ENCODE peak calls at places on chromosomes 12 and 14, in nine cellular contexts. N is HepG2; C is tibial artery; W is CD8-positive, alpha-beta T cell; V is ovary; U is body of pancreas; A is keratinocyte; T is H1; G is mammary epithelial cell. B is an unnamed sample.

GRCh38 chr14:58073516-58073915 is 78.5 kb downstream of the ARMH4 start:
- DNase-seq in A (no peak), U (no peak), N (no peak), V (no peak), W (no peak), G (peak; percentile 37), C (no peak), T (no peak), B (no peak)

GRCh38 chr12:98551787-98552186 is 36.4 kb downstream of the TMPO start:
- DNase-seq in N (no peak), C (no peak), G (no peak), V (no peak), T (no peak), U (no peak), W (no peak), A (no peak), B (no peak)

GRCh38 chr12:88237954-88238353 is 95.8 kb downstream of the TMTC3 start:
- DNase-seq in V (no peak), C (no peak), N (no peak), A (peak; percentile 62), W (no peak), G (peak; percentile 82), T (no peak), U (no peak), B (no peak)

GRCh38 chr12:7175493-7175892 is 14.0 kb upstream of the PEX5 start:
- DNase-seq in W (no peak), T (no peak), C (no peak), N (no peak), U (no peak), G (peak; percentile 41), A (no peak), V (no peak), B (no peak)

GRCh38 chr12:92603741-92604432 is 98.9 kb upstream of the PLEKHG7 start:
- DNase-seq in N (no peak), C (no peak), W (no peak), V (no peak), A (no peak), T (no peak), G (peak; percentile 75), U (no peak), B (no peak)

GRCh38 chr14:96455588-96455987 is 46.6 kb upstream of the PAPOLA start:
- DNase-seq in C (no peak), U (no peak), T (no peak), G (peak; percentile 63), V (no peak), W (no peak), N (no peak), A (no peak), B (no peak)

GRCh38 chr12:84822541-84822940 is 90.1 kb downstream of the SLC6A15 start:
- DNase-seq in W (no peak), N (no peak), C (no peak), G (no peak), U (no peak), V (no peak), A (no peak), T (no peak), B (peak; percentile 58)

GRCh38 chr12:90013409-90013808 is 304.8 kb upstream of the ATP2B1 start:
- DNase-seq in U (no peak), G (no peak), T (no peak), C (no peak), N (no peak), A (no peak), W (no peak), V (no peak), B (no peak)

GRCh38 chr12:8662592-8662991 is at the start of gene MFAP5:
- DNase-seq in T (no peak), U (no peak), W (no peak), C (no peak), G (no peak), N (no peak), V (no peak), A (no peak), B (peak; percentile 85)

GRCh38 chr14:81834308-81834707 is 300.7 kb upstream of the SEL1L start:
- DNase-seq in U (no peak), V (no peak), C (no peak), G (no peak), N (no peak), W (no peak), T (no peak), A (no peak), B (no peak)

DNA sequence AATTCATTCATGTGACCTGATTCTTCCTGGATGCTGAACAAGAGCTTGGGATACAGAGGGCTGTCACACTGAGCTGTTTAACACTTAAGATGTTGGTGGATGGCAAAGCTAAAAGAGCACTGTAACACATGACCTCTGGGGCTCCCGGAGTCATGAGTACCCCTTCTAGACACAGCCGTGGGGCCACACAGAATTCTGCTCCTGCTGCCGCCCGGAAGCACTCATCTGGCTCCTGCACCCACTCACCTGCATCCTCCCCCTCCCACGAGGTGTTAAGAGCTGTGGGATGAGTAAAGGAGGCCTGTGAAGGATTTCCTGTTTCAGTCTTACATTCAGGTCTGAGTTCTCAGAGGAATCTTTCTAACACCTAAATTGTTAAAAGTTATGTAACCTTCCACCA is 78.0 kb upstream of the SSTR1 start:
- DNase-seq in C (no peak), A (no peak), W (no peak), G (no peak), U (no peak), N (no peak), V (no peak), T (no peak), B (no peak)
- H3K4me3 ChIP-seq in C (no peak overlapping the region), A (no peak overlapping the region), W (no peak overlapping the region), G (no peak overlapping the region), U (no peak overlapping the region), N (no peak overlapping the region), V (no peak overlapping the region), T (no peak overlapping the region), B (no peak overlapping the region)

DNA sequence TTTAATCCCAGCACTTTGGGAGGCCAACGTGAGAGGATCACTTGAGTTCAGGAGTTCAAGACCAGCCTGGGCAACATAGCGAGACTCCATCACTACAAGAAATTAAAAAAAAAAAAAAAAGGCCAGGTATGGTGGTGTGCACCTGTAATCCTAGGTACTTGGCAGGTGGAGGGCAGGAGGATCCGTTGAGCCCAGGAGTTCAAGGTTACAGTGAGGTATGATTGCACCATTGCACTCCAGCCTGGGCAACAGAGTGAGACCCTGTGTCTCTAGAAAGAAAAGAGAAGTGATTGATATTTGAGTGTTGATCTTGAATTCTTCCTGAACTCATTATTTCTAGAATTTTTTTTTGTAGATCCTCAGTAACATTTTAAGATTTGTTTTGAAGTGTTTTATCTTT is 59.4 kb downstream of the ADIPOR2 start:
- DNase-seq in A (no peak), G (no peak), C (no peak), V (no peak), U (no peak), N (no peak), W (no peak), T (no peak), B (no peak)
- TF ChIP-seq CTCF in A (no peak), G (no peak), C (no peak), V (no peak), U (no peak), N (no peak), W (no peak), T (no peak), B (no peak)

DNA sequence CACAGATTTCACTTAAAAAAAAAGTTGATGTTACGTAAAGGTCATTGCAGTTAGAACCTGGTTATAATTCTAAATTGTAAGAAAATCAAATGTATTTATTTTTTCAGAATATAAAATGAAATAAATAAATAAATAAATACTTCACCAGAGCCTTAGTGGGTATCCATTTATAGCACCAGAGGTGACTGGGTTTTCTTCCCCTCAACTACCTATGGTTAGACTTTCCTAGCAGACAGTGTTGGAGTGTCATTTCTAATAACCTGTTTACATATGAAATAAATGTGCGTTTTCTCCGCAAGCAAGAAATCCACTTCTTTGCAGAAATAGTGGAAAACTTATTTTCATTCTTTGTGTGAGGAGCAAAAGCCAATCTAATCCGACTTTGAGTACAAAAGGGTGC is 3.3 kb upstream of the MYF5 start:
- DNase-seq in G (no peak), V (no peak), A (no peak), U (no peak), W (no peak), C (no peak), T (no peak), N (no peak), B (no peak)
- H3K4me3 ChIP-seq in G (no peak overlapping the region), V (no peak overlapping the region), A (no peak overlapping the region), U (no peak overlapping the region), W (no peak overlapping the region), C (no peak overlapping the region), T (peak overlapping the region; percentile 25), N (no peak overlapping the region), B (no peak overlapping the region)

GRCh38 chr12:15013634-15014169 is 40.9 kb downstream of the PDE6H start:
- DNase-seq in A (no peak), G (no peak), U (no peak), N (no peak), C (no peak), T (no peak), W (no peak), V (no peak), B (no peak)

GRCh38 chr12:15015121-15015520 is 42.3 kb downstream of the PDE6H start:
- DNase-seq in V (no peak), W (no peak), C (no peak), T (no peak), N (no peak), A (no peak), U (no peak), G (no peak), B (no peak)

GRCh38 chr12:15014708-15015107 is 41.9 kb downstream of the PDE6H start:
- DNase-seq in A (no peak), T (no peak), N (no peak), G (no peak), V (no peak), W (no peak), C (no peak), U (no peak), B (no peak)

GRCh38 chr12:15011162-15011561 is 38.3 kb downstream of the PDE6H start:
- DNase-seq in G (no peak), V (no peak), T (no peak), C (no peak), U (no peak), W (no peak), N (no peak), A (no peak), B (no peak)
- TF ChIP-seq CTCF in G (no peak), V (no peak), T (no peak), C (no peak), U (no peak), W (no peak), N (no peak), A (no peak), B (no peak)

DNA sequence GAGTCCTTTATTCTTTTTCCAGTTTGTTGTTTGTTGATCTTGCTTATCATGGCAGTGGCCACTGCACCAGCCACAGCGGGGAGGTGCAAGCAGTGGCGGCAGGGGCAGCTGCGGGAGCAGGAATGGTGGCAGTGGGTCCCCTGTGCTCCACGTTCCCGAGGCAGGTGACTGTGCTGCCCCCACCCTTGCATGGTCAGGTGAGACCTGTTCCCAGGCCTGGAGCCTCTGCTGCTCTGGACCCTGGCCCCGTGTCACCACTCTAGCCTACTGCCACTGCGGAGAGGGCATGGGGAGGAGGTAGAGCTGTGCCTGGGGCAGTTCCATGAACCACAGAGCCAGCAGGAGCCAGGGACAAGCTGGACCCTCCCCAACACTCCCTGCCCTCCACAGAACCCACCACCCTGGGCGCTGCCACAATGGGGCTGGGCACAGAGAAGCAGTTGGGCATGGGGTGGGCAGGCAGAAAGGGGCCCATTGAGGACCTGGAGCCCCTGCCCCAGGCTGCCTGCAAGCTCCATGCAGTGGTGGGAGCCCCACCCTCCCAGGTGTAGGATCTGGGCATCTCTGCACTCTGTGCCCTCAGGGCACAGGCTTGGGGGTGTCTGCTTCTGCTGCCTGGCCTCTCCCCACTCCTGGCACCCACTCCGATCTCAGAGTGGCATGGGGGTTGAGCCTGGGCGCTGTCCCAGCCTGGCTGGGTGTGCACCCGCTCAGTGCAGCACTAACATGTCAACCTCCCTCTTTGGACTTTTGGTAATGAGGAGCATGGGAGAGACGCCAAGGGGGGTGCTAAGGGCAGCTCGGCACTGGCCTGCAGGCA is 23.1 kb upstream of the WDR20 start:
- DNase-seq in G (no peak), C (no peak), U (no peak), N (no peak), A (no peak), T (no peak), W (no peak), V (no peak), B (no peak)
- H3K4me3 ChIP-seq in G (no peak overlapping the region), C (no peak overlapping the region), U (no peak overlapping the region), N (no peak overlapping the region), A (no peak overlapping the region), T (no peak overlapping the region), W (no peak overlapping the region), V (no peak overlapping the region), B (no peak overlapping the region)

B was measured in AG09309.